ENCODE peak calls at places on chromosome X, in four cellular contexts. E is HL-60, B is K562, S is GM12878. R is an unnamed sample.

GRCh38 chrX:135454816-135455215 is 33.1 kb downstream of the SMIM10L2A start:
- DNase-seq in E (no peak), B (no peak), S (no peak), R (no peak)

GRCh38 chrX:42748067-42748850 is 29.7 kb downstream of the PPP1R2C start:
- DNase-seq in E (no peak), B (no peak), S (no peak), R (no peak)

GRCh38 chrX:46710927-46711623 is 47.8 kb downstream of the SLC9A7 start:
- DNase-seq in E (no peak), B (no peak), S (no peak), R (no peak)

GRCh38 chrX:129077384-129077783 is 445.9 kb downstream of the SMARCA1 start:
- DNase-seq in E (no peak), B (no peak), S (no peak), R (no peak)

GRCh38 chrX:154800508-154801207 is 4.6 kb downstream of the MPP1 start:
- DNase-seq in E (no peak), B (no peak), S (no peak), R (no peak)

GRCh38 chrX:115602729-115603389 is 41.9 kb downstream of the PLS3 start:
- DNase-seq in E (no peak), B (no peak), S (no peak), R (no peak)

GRCh38 chrX:36562986-36563385 is 445.2 kb upstream of the FAM47C start:
- DNase-seq in E (no peak), B (no peak), S (no peak), R (no peak)

GRCh38 chrX:117511379-117511778 is 605.2 kb downstream of the KLHL13 start:
- DNase-seq in E (no peak), B (no peak), S (no peak), R (no peak)

GRCh38 chrX:137695405-137695804 is 129.5 kb downstream of the ZIC3 start:
- DNase-seq in E (no peak), B (no peak), S (no peak), R (no peak)

GRCh38 chrX:11321986-11322385 is 28.8 kb downstream of the AMELX start:
- DNase-seq in E (no peak), B (no peak), S (no peak), R (no peak)

GRCh38 chrX:9379697-9380551 is 84.9 kb upstream of the TBL1X start:
- DNase-seq in E (no peak), B (no peak), S (no peak), R (no peak)
- TF ChIP-seq SPI1 in E (no peak), B (no peak), S (no peak), R (no peak)

DNA sequence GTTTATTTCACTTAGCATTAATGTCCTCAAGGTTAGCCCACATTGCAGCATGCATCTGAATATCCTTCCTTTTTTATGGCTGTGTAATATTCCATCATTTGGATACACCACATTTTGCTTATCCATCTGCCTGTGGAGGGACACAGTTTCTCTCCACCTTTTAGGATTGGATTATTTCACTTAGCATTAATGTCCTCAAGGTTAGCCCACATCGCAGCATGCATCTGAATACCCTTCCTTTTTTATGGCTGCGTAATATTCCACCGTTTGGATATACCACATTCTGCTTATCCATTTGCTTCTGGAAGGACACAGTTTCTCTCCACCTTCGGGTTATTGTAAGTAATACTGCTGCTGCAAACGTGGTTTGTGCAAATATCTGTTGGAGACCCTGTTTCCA is 110.0 kb downstream of the DHRSX start:
- DNase-seq in E (no peak), B (no peak), S (no peak), R (no peak)
- TF ChIP-seq POLR2AphosphoS5 in E (no peak), B (no peak), S (no peak), R (no peak)

DNA sequence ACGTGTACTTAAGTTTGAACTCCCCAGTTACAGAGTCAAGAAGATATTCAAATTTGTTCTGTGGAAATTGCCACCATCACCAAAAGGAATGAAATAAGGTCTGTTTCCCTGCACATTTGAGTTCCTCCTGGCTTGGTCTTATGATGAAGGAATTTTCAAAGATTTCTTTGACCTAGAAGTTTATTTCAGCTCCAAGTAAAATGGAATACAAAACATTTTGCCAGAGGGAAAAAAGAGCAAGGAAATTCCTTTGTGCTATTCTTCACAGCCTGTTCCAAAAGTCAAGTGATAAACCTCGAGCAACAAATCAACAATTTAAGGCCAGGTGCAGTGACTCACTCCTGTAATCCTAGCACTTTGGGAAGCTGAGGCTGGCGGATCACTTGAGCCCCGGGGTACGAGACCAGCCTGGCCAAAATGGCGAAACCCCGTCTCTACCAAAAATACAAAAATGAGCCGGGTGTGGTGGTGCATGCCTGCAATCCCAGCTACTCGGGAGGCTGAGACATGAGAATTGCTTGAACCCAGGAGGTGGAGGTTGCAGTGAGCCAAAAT is 3.4 kb downstream of the NKRF start:
- DNase-seq in E (no peak), B (no peak), S (no peak), R (no peak)
- TF ChIP-seq SPI1 in E (no peak), B (no peak), S (no peak), R (no peak)

GRCh38 chrX:120468071-120468470 is 1.0 kb downstream of the LAMP2 start:
- DNase-seq in E (no peak), B (no peak), S (no peak), R (no peak)

GRCh38 chrX:120464409-120464808 is 4.7 kb downstream of the LAMP2 start:
- DNase-seq in E (no peak), B (no peak), S (no peak), R (no peak)

GRCh38 chrX:120468479-120468824 is 644 bp downstream of the LAMP2 start:
- DNase-seq in E (no peak), B (no peak), S (no peak), R (no peak)

GRCh38 chrX:120474085-120474484 is 5.0 kb upstream of the LAMP2 start:
- DNase-seq in E (no peak), B (no peak), S (no peak), R (no peak)

DNA sequence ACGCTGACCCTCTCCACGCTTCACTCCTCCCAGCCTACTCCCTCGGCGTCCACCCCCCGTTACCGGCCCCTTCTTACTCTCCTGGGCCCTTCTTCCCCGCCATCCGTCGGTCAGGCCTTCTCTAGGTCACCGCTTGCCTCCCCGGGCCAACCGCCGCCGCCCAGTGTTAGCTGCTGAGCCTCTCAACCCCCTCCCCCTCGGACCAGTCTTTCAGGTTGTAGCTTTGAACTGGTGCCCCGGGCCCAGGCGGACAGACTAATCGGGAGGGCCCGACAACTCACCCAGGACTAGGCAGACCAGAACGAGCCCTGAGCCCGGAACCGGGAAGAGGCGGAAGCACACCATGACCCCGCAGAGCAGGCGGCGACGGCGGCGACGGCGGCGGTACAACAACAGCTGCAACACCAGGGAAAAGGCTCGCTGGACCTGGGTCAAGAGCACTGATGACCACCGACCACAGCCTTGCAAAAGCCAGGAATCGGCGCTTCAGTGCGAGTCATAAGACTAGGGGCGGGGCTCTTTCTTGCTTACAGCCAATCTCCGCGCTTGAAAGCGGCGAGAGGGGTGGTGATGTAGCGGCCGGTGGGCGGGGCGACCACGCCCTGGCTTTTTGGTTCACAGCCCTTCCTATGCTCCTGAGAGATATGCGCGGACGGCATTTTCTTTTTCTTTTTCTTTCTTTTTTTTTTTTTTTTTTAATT is at the start of gene LAMP2:
- DNase-seq in E (peak), B (peak), S (peak), R (peak)
- TF ChIP-seq POLR2AphosphoS5 in E (peak), B (peak), S (peak), R (peak)

GRCh38 chrX:130336531-130336930 is 3.2 kb upstream of the SLC25A14 start:
- DNase-seq in E (no peak), B (no peak), S (no peak), R (no peak)

GRCh38 chrX:130330146-130330545 is 9.6 kb upstream of the SLC25A14 start:
- DNase-seq in E (no peak), B (no peak), S (no peak), R (no peak)

GRCh38 chrX:130330706-130331105 is 9.0 kb upstream of the SLC25A14 start:
- DNase-seq in E (peak), B (peak), S (peak), R (peak)
- TF ChIP-seq SPI1 in E (no peak), B (no peak), S (no peak), R (no peak)

R was measured in GM12891.